ENCODE peak calls at places on chromosome 14, in six cellular contexts. P is left lung; X is skeletal muscle cell; F is spleen; T is stimulated activated CD8-positive, alpha-beta memory T cell treated with anti-CD3 and anti-CD28 coated beads, Interleukin-4, amount 100 ng/mL, for 24 hours; U is GM04504. O is an unnamed sample.

GRCh38 chr14:54127526-54127925 is 170.9 kb upstream of the BMP4 start:
- DNase-seq in F (no peak), T (no peak), U (no peak), X (no peak), P (no peak), O (no peak)

GRCh38 chr14:23941230-23941629 is 12.3 kb upstream of the DHRS4 start:
- DNase-seq in P (no peak), T (no peak), F (no peak), X (no peak), U (no peak), O (no peak)

GRCh38 chr14:68651075-68651474 is 141.8 kb downstream of the ZFP36L1 start:
- DNase-seq in T (no peak), U (no peak), P (no peak), F (no peak), X (no peak), O (no peak)

GRCh38 chr14:88225721-88226120 is 97.3 kb downstream of the KCNK10 start:
- DNase-seq in T (no peak), F (no peak), U (no peak), P (no peak), X (no peak), O (no peak)

GRCh38 chr14:58677525-58677924 is 39.8 kb downstream of the DACT1 start:
- DNase-seq in U (no peak), T (no peak), P (no peak), X (no peak), F (no peak), O (no peak)

GRCh38 chr14:58171090-58171489 is 19.1 kb upstream of the ARMH4 start:
- DNase-seq in X (peak; percentile 65), P (peak; percentile 77), F (no peak), U (peak; percentile 76), T (peak; percentile 9), O (peak; percentile 22)

GRCh38 chr14:100402631-100403030 is 79.5 kb downstream of the SLC25A47 start:
- DNase-seq in F (no peak), T (no peak), P (no peak), X (no peak), U (no peak), O (no peak)

GRCh38 chr14:89673499-89674225 is 256.6 kb upstream of the FOXN3 start:
- DNase-seq in F (no peak), X (no peak), P (no peak), T (no peak), U (peak; percentile 4), O (no peak)

GRCh38 chr14:37594916-37595808 is at the start of the genes FOXA1 and TTC6:
- DNase-seq in T (no peak), U (no peak), X (no peak), F (no peak), P (peak; percentile 73), O (peak; percentile 78)

GRCh38 chr14:100538566-100539318 is 48.5 kb downstream of the BEGAIN start:
- DNase-seq in U (no peak), P (peak; percentile 29), X (no peak), F (peak; percentile 75), T (no peak), O (no peak)

GRCh38 chr14:58836303-58836702 is 198.5 kb downstream of the DACT1 start:
- DNase-seq in X (no peak), U (no peak), T (no peak), F (no peak), P (no peak), O (no peak)

O was measured in progenitor cell of endocrine pancreas.